ENCODE peak calls at places on chromosomes 3 and 15, in eight cellular contexts. D is activated CD8-positive, alpha-beta memory T cell treated with anti-CD3 and anti-CD28 coated beads for 48 hours; U is GM12865; C is effector memory CD8-positive, alpha-beta T cell; G is neuronal stem cell; L is stimulated activated CD8-positive, alpha-beta memory T cell treated with anti-CD3 and anti-CD28 coated beads, Interleukin-7, amount 100 ng/mL, for 1 hour; Q is NCI-H1105; Y is NCI-H1694 treated with DMSO at 0.1 percent for 48 hours. E is an unnamed sample.

GRCh38 chr3:125593991-125594574 is 1.2 kb downstream of the OSBPL11 start:
- DNase-seq in D (no peak), G (no peak), Y (peak), Q (no peak), L (no peak), U (peak), C (no peak), E (peak)

GRCh38 chr3:12222765-12223485 is 64.2 kb upstream of the TIMP4 start:
- DNase-seq in Q (no peak), D (no peak), Y (no peak), L (no peak), C (no peak), U (no peak), G (no peak), E (peak)

GRCh38 chr15:79051941-79052731 is 38.4 kb downstream of the RASGRF1 start:
- DNase-seq in U (no peak), Y (no peak), L (no peak), C (no peak), G (no peak), D (no peak), Q (no peak), E (no peak)

GRCh38 chr3:112514527-112515128 is 15.4 kb upstream of the BTLA start:
- DNase-seq in D (no peak), U (peak), C (no peak), L (no peak), Q (no peak), Y (no peak), G (no peak), E (no peak)

GRCh38 chr3:84738101-84738500 is 220.7 kb upstream of the CADM2 start:
- DNase-seq in C (no peak), Q (no peak), G (no peak), U (no peak), Y (peak), L (no peak), D (no peak), E (no peak)

GRCh38 chr3:115986555-115987207 is 363.4 kb downstream of the GAP43 start:
- DNase-seq in Y (peak), L (no peak), D (no peak), U (peak), C (no peak), G (no peak), Q (peak), E (no peak)

GRCh38 chr3:122268257-122269024 is 56.6 kb upstream of the CSTA start:
- DNase-seq in U (peak), L (no peak), D (no peak), Y (no peak), G (no peak), C (no peak), Q (no peak), E (no peak)

GRCh38 chr3:149449799-149450198 is 24.7 kb upstream of the TM4SF4 start:
- DNase-seq in D (no peak), Y (no peak), L (no peak), G (no peak), Q (no peak), C (no peak), U (no peak), E (no peak)